ENCODE peak calls at places on chromosomes 6 and 20, in five cellular contexts. One of them, this sample, is unnamed.

GRCh38 chr20:6164421-6165341 is 41.9 kb upstream of the FERMT1 start:
- DNase-seq in astrocyte: peak; percentile 12
- DNase-seq in A549: no peak
- DNase-seq in lung: no peak
- DNase-seq in psoas muscle: peak; percentile 76
- DNase-seq in this sample: no peak

GRCh38 chr6:165895421-165896165 is 232.6 kb upstream of the PDE10A start:
- DNase-seq in astrocyte: no peak
- DNase-seq in A549: no peak
- DNase-seq in lung: no peak
- DNase-seq in psoas muscle: no peak
- DNase-seq in this sample: no peak

GRCh38 chr6:30819287-30819917 is 64.9 kb upstream of the DDR1 start:
- DNase-seq in astrocyte: peak; percentile 42
- DNase-seq in A549: no peak
- DNase-seq in lung: no peak
- DNase-seq in psoas muscle: no peak
- DNase-seq in this sample: no peak

GRCh38 chr6:105810105-105810921 is 275.8 kb upstream of the PRDM1 start:
- DNase-seq in astrocyte: peak; percentile 81
- DNase-seq in A549: peak; percentile 9
- DNase-seq in lung: peak; percentile 37
- DNase-seq in psoas muscle: peak; percentile 56
- DNase-seq in this sample: no peak

GRCh38 chr20:6784767-6785166 is 17.3 kb downstream of the BMP2 start:
- DNase-seq in astrocyte: no peak
- DNase-seq in A549: no peak
- DNase-seq in lung: no peak
- DNase-seq in psoas muscle: no peak
- DNase-seq in this sample: no peak

GRCh38 chr6:105769987-105770386 is 316.1 kb upstream of the PRDM1 start:
- DNase-seq in astrocyte: no peak
- DNase-seq in A549: no peak
- DNase-seq in lung: no peak
- DNase-seq in psoas muscle: no peak
- DNase-seq in this sample: no peak

GRCh38 chr20:9889270-9889981 is 50.5 kb upstream of the PAK5 start:
- DNase-seq in astrocyte: no peak
- DNase-seq in A549: no peak
- DNase-seq in lung: no peak
- DNase-seq in psoas muscle: no peak
- DNase-seq in this sample: no peak

GRCh38 chr20:48819813-48820648 is 7.8 kb downstream of the PREX1 start:
- DNase-seq in astrocyte: no peak
- DNase-seq in A549: no peak
- DNase-seq in lung: no peak
- DNase-seq in psoas muscle: no peak
- DNase-seq in this sample: no peak

GRCh38 chr6:56579155-56579851 is 63.4 kb downstream of the DST start:
- DNase-seq in astrocyte: no peak
- DNase-seq in A549: no peak
- DNase-seq in lung: no peak
- DNase-seq in psoas muscle: no peak
- DNase-seq in this sample: no peak

GRCh38 chr20:57392512-57393271 is 1.5 kb downstream of the RBM38 start:
- DNase-seq in astrocyte: no peak
- DNase-seq in A549: no peak
- DNase-seq in lung: no peak
- DNase-seq in psoas muscle: peak; percentile 78
- DNase-seq in this sample: peak; percentile 65

GRCh38 chr6:106247293-106247692 is 78.3 kb downstream of the ATG5 start:
- DNase-seq in astrocyte: peak; percentile 55
- DNase-seq in A549: no peak
- DNase-seq in lung: no peak
- DNase-seq in psoas muscle: no peak
- DNase-seq in this sample: no peak

GRCh38 chr6:89145461-89145961 is 344 bp upstream of the PM20D2 start:
- DNase-seq in astrocyte: no peak
- DNase-seq in A549: peak; percentile 18
- DNase-seq in lung: no peak
- DNase-seq in psoas muscle: no peak
- DNase-seq in this sample: no peak

GRCh38 chr6:6865601-6866000 is 242.2 kb upstream of the RREB1 start:
- DNase-seq in astrocyte: no peak
- DNase-seq in A549: no peak
- DNase-seq in lung: no peak
- DNase-seq in psoas muscle: no peak
- DNase-seq in this sample: no peak

GRCh38 chr20:58150772-58151171 is 77.7 kb downstream of the ANKRD60 start:
- DNase-seq in astrocyte: no peak
- DNase-seq in A549: no peak
- DNase-seq in lung: no peak
- DNase-seq in psoas muscle: no peak
- DNase-seq in this sample: no peak

GRCh38 chr6:5135783-5136376 is 50.7 kb downstream of the PPP1R3G start:
- DNase-seq in astrocyte: no peak
- DNase-seq in A549: no peak
- DNase-seq in lung: no peak
- DNase-seq in psoas muscle: no peak
- DNase-seq in this sample: no peak

GRCh38 chr6:159007510-159007909 is 7.5 kb upstream of the RSPH3 start:
- DNase-seq in astrocyte: no peak
- DNase-seq in A549: no peak
- DNase-seq in lung: no peak
- DNase-seq in psoas muscle: no peak
- DNase-seq in this sample: no peak

GRCh38 chr6:159777240-159777904 is 12.0 kb downstream of the TCP1 start:
- DNase-seq in astrocyte: no peak
- DNase-seq in A549: no peak
- DNase-seq in lung: no peak
- DNase-seq in psoas muscle: no peak
- DNase-seq in this sample: no peak

GRCh38 chr6:148082721-148083120 is 259.9 kb upstream of the SASH1 start:
- DNase-seq in astrocyte: no peak
- DNase-seq in A549: no peak
- DNase-seq in lung: no peak
- DNase-seq in psoas muscle: no peak
- DNase-seq in this sample: no peak

DNA sequence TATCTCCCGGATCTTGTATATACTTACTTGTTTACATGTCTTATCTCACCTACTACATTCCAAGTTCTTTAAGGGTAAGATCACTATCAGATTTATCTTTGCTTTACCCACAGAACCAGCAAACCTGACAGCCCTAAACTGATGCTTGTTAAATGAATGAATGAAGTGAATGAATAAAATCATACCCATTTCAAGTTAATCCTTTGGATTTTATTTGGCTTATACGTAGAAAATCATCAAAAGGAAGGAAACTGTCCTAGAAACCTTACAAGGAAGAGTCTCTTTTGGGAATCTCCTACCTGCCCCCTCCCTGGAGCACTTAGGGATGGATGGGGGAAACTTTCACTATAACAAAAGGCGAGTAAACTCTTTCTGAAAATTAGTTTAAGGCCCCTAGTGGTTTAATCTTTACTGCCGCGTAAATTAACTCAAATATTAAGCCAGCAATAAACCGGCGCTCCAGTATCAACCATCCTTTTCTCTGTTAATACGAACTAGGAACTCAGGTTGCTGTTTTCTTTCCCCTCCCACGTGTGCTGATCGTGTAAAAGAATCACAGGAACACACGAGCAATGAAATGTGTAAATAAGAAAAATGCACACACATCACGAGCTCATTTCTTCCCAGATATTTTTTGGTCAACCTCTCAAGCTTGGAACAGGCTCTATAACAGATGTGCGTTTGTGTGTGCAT is 1.2 kb upstream of the UTRN start:
- DNase-seq in astrocyte: peak; percentile 22
- DNase-seq in A549: peak; percentile 13
- DNase-seq in lung: peak; percentile 7
- DNase-seq in psoas muscle: no peak
- DNase-seq in this sample: no peak
- TF ChIP-seq CTCF in astrocyte: peak; percentile 35
- TF ChIP-seq CTCF in A549: no peak
- TF ChIP-seq CTCF in lung: no peak
- TF ChIP-seq CTCF in psoas muscle: no peak
- TF ChIP-seq CTCF in this sample: no peak

GRCh38 chr6:41519748-41520699 is 26.2 kb upstream of the FOXP4 start:
- DNase-seq in astrocyte: no peak
- DNase-seq in A549: no peak
- DNase-seq in lung: no peak
- DNase-seq in psoas muscle: no peak
- DNase-seq in this sample: no peak
- TF ChIP-seq CTCF in astrocyte: no peak
- TF ChIP-seq CTCF in A549: no peak
- TF ChIP-seq CTCF in lung: no peak
- TF ChIP-seq CTCF in psoas muscle: no peak
- TF ChIP-seq CTCF in this sample: no peak

GRCh38 chr20:45944151-45944964 is 9.9 kb downstream of the PCIF1 start:
- DNase-seq in astrocyte: peak; percentile 67
- DNase-seq in A549: peak; percentile 28
- DNase-seq in lung: no peak
- DNase-seq in psoas muscle: no peak
- DNase-seq in this sample: no peak
- TF ChIP-seq CTCF in astrocyte: no peak
- TF ChIP-seq CTCF in A549: no peak
- TF ChIP-seq CTCF in lung: no peak
- TF ChIP-seq CTCF in psoas muscle: no peak
- TF ChIP-seq CTCF in this sample: no peak

GRCh38 chr20:63580796-63581461 is 6.9 kb upstream of the HELZ2 start:
- DNase-seq in astrocyte: peak; percentile 26
- DNase-seq in A549: peak; percentile 42
- DNase-seq in lung: no peak
- DNase-seq in psoas muscle: no peak
- DNase-seq in this sample: no peak

GRCh38 chr20:63577317-63577894 is 3.4 kb upstream of the HELZ2 start:
- DNase-seq in astrocyte: no peak
- DNase-seq in A549: no peak
- DNase-seq in lung: no peak
- DNase-seq in psoas muscle: peak; percentile 83
- DNase-seq in this sample: no peak

GRCh38 chr20:63576311-63576710 is 2.3 kb upstream of the HELZ2 start:
- DNase-seq in astrocyte: no peak
- DNase-seq in A549: no peak
- DNase-seq in lung: no peak
- DNase-seq in psoas muscle: no peak
- DNase-seq in this sample: no peak

GRCh38 chr20:63579017-63579705 is 5.1 kb upstream of the HELZ2 start:
- DNase-seq in astrocyte: no peak
- DNase-seq in A549: no peak
- DNase-seq in lung: no peak
- DNase-seq in psoas muscle: no peak
- DNase-seq in this sample: no peak

DNA sequence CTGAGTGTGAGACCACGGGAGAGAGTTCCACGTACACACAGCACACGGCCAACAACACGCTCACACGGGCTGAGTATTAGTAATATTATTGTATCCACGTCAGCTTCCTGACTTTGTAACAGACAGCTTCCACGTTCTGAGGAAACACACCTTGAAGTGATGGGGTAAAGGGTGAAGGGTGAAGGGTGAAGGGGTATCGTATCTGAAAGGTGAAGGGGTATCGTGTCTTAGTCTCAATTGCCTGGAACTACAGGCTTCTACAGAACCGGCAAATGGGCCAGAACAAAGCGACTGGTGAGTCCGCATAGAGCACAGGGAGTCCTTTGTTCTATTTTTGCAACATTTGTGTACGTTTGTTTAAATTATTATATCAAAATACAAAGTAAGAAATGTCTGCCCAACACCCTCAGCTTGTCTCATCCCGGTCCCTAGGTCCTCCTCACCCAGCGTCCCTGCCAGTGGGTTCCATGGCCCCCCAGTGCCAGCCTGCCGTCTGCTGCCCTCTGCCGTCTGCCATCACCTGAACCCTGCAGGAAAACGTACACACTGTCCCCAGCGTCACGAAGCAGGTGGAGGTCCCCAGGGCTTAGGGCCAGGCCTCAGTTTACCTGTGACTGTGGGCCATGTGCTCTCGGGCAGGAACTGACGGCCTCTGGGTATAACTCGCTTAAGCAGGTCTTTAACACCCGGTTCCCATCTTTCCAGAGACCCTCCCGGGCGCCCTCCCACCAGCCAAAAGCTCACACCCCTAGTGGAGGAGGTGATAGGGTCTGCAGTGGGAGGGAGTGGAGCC is 4.4 kb upstream of the HELZ2 start:
- DNase-seq in astrocyte: no peak
- DNase-seq in A549: no peak
- DNase-seq in lung: no peak
- DNase-seq in psoas muscle: no peak
- DNase-seq in this sample: no peak
- TF ChIP-seq CTCF in astrocyte: no peak
- TF ChIP-seq CTCF in A549: no peak
- TF ChIP-seq CTCF in lung: no peak
- TF ChIP-seq CTCF in psoas muscle: no peak
- TF ChIP-seq CTCF in this sample: no peak

DNA sequence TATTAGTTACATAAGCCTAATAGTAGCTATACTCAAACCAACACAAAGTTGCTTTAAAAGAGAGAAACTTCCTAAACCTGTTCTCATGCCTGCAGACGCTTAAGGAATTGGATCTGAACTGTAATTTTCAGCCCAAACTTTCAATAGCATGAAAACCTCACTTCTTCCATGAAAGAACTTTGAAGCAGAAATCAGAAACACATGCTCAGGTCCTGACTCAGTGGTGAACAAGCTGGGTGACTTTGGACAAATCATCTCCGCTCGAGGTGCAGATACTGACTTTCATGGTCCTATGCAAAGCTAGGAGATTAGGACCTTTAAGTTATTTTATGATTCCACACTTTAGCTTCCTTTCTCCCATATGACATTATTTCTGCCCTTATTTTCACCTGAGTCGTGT is 36.5 kb downstream of the NOX3 start:
- DNase-seq in astrocyte: peak; percentile 31
- DNase-seq in A549: no peak
- DNase-seq in lung: no peak
- DNase-seq in psoas muscle: no peak
- DNase-seq in this sample: no peak
- TF ChIP-seq CTCF in astrocyte: no peak
- TF ChIP-seq CTCF in A549: no peak
- TF ChIP-seq CTCF in lung: no peak
- TF ChIP-seq CTCF in psoas muscle: no peak
- TF ChIP-seq CTCF in this sample: no peak

DNA sequence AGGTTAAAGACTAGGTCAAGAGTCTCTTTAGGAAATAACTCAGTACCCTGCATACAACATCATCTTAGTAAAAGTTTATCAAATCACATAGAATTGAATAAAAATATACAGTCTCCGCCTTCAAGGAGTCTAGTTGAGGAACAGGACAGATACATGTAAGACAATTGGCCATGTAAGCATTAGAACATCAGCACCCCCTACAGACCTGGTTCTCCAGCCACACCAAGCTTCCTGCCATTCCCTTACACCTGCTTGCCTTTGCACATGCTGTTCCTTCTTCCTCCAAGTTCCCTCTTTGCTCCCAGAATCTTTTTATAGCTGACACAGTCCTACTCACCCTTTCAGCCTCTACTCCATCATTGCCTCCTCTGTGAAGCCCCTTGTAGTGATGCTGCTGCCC is 187.8 kb upstream of the LRFN2 start:
- DNase-seq in astrocyte: no peak
- DNase-seq in A549: no peak
- DNase-seq in lung: no peak
- DNase-seq in psoas muscle: no peak
- DNase-seq in this sample: no peak
- TF ChIP-seq CTCF in astrocyte: no peak
- TF ChIP-seq CTCF in A549: no peak
- TF ChIP-seq CTCF in lung: no peak
- TF ChIP-seq CTCF in psoas muscle: no peak
- TF ChIP-seq CTCF in this sample: no peak